ENCODE peak calls at places on chromosomes 3 and 15, in five cellular contexts. W is uterus, O is neural progenitor cell, X is MM.1S, G is lung. M is an unnamed sample. For H3K36me3, the result is how much of the 10 kb centered on the place peaks cover.

GRCh38 chr3:12405432-12406272 is 78.6 kb upstream of the TSEN2 start:
- DNase-seq in W (peak), O (no peak), X (no peak), G (peak), M (no peak)

GRCh38 chr3:20682573-20682972 is 496.6 kb upstream of the SGO1 start:
- DNase-seq in W (no peak), O (no peak), X (no peak), G (no peak), M (no peak)

GRCh38 chr3:29516164-29516563 is 235.3 kb downstream of the RBMS3 start:
- DNase-seq in W (no peak), O (no peak), X (no peak), G (no peak), M (no peak)

GRCh38 chr3:67649681-67650080 is 4.7 kb downstream of the SUCLG2 start:
- DNase-seq in W (no peak), O (no peak), X (no peak), G (no peak), M (no peak)

GRCh38 chr15:81948751-81949150 is 97.1 kb downstream of the MEX3B start:
- DNase-seq in W (no peak), O (no peak), X (peak), G (no peak), M (no peak)

GRCh38 chr15:70196314-70197291 is 98.9 kb upstream of the TLE3 start:
- DNase-seq in W (peak), O (peak), X (peak), G (peak), M (no peak)

GRCh38 chr15:31563421-31563820 is 236.8 kb downstream of the KLF13 start:
- DNase-seq in W (no peak), O (no peak), X (no peak), G (peak), M (no peak)

GRCh38 chr3:149180057-149180573 is 41.5 kb downstream of the CP start:
- DNase-seq in W (peak), O (no peak), X (no peak), G (peak), M (no peak)

GRCh38 chr15:52115598-52116427 is 3.2 kb upstream of the BCL2L10 start:
- DNase-seq in W (no peak), O (no peak), X (no peak), G (no peak), M (no peak)

GRCh38 chr3:188792788-188793187 is 379.0 kb upstream of the TPRG1 start:
- DNase-seq in W (no peak), O (peak), X (no peak), G (no peak), M (no peak)

GRCh38 chr15:75891895-75892294 is 11.8 kb upstream of the FBXO22 start:
- DNase-seq in W (no peak), O (no peak), X (no peak), G (no peak), M (no peak)

GRCh38 chr3:48663489-48664312 is 1.0 kb upstream of the CELSR3 start:
- DNase-seq in W (peak), O (peak), X (peak), G (peak), M (peak)

GRCh38 chr3:48662753-48663488 is at the start of gene CELSR3:
- DNase-seq in W (peak), O (peak), X (peak), G (peak), M (peak)

GRCh38 chr3:48662140-48662752 is 440 bp downstream of the CELSR3 start:
- DNase-seq in W (no peak), O (peak), X (no peak), G (no peak), M (no peak)

GRCh38 chr3:48664929-48665328 is 2.2 kb upstream of the CELSR3 start:
- DNase-seq in W (no peak), O (no peak), X (no peak), G (no peak), M (no peak)

GRCh38 chr3:48664313-48664644 is 1.6 kb upstream of the CELSR3 start:
- DNase-seq in W (no peak), O (no peak), X (no peak), G (no peak), M (no peak)
- H3K27ac ChIP-seq in W (peak), O (peak), X (no peak), G (no peak), M (no peak)

GRCh38 chr3:14555835-14556234 is 15.7 kb upstream of the GRIP2 start:
- DNase-seq in W (no peak), O (no peak), X (no peak), G (no peak), M (no peak)
- H3K4me3 ChIP-seq in W (no peak), O (no peak), X (no peak), G (no peak), M (no peak)

DNA sequence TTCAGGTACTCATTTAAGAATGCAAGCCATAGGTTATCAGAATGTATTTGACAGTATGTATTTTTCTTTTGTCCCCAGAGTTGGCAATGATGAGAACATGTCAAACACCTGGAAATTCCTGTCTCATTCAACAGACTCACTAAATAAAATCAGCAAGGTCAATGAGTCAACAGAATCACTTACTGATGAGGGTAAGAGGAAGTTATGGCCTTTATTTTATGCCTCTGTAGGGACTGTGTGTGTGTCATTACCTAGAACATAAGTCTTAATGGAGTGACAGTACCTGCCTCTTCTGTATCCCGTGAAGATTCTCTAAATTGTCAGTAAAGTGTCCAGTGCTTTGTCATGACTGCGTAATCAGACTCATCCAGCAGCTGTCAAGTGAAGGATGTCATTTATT is 77.5 kb downstream of the KLHL25 start:
- DNase-seq in W (no peak), O (no peak), X (no peak), G (no peak), M (no peak)
- H3K36me3 ChIP-seq in W (under half), O (under half), X (under half), G (under half), M (half or more)

GRCh38 chr3:43328653-43329052 is 42.3 kb downstream of the SNRK start:
- DNase-seq in W (no peak), O (no peak), X (no peak), G (no peak), M (no peak)
- H3K27ac ChIP-seq in W (no peak), O (no peak), X (no peak), G (no peak), M (no peak)

GRCh38 chr15:40754574-40754882 is 526 bp downstream of the RMDN3 start:
- DNase-seq in W (no peak), O (peak), X (no peak), G (no peak), M (no peak)

GRCh38 chr15:40754883-40755815 is at the start of gene RMDN3:
- DNase-seq in W (peak), O (peak), X (peak), G (peak), M (peak)

GRCh38 chr15:40756938-40757337 is 1.9 kb upstream of the RMDN3 start:
- DNase-seq in W (no peak), O (no peak), X (no peak), G (no peak), M (no peak)

GRCh38 chr15:40751745-40752144 is 3.3 kb downstream of the RMDN3 start:
- DNase-seq in W (no peak), O (no peak), X (no peak), G (no peak), M (no peak)

GRCh38 chr15:40755821-40756220 is 767 bp upstream of the RMDN3 start:
- DNase-seq in W (no peak), O (no peak), X (no peak), G (no peak), M (no peak)
- H3K4me3 ChIP-seq in W (peak), O (peak), X (peak), G (no peak), M (peak)

GRCh38 chr15:80856400-80856799 is 77.2 kb downstream of the CEMIP start:
- DNase-seq in W (no peak), O (peak), X (no peak), G (no peak), M (no peak)

GRCh38 chr15:80852676-80853075 is 73.5 kb downstream of the CEMIP start:
- DNase-seq in W (no peak), O (no peak), X (no peak), G (peak), M (no peak)

GRCh38 chr15:80855206-80855605 is 76.0 kb downstream of the CEMIP start:
- DNase-seq in W (no peak), O (no peak), X (no peak), G (no peak), M (no peak)

GRCh38 chr15:80856809-80857377 is 77.7 kb downstream of the CEMIP start:
- DNase-seq in W (peak), O (peak), X (no peak), G (peak), M (no peak)

DNA sequence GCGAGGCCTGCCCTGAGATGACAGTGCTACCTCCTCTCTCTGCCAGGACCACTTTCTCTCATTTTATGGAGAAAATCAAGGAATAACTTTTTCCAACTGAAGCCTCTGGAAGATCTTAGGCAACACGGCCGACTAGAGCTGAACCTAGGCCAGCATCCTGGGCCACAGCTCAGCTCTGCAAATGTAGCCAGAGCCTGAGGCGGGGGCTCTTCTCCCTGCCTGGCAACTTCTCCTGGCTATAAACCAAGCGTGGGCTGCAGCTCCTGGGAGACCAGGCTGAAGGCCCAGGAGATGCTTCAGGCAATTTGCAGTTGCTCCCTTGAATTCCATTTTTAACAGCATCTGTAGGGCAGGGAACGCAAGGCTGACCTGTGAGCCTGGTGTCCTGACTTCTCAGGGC is 74.9 kb downstream of the CEMIP start:
- DNase-seq in W (peak), O (no peak), X (no peak), G (no peak), M (no peak)
- H3K36me3 ChIP-seq in W (under half), O (under half), X (under half), G (under half), M (under half)

GRCh38 chr15:63497642-63498100 is 6.7 kb upstream of the USP3 start:
- DNase-seq in W (no peak), O (no peak), X (no peak), G (peak), M (peak)
- H3K27ac ChIP-seq in W (no peak), O (no peak), X (no peak), G (peak), M (peak)

DNA sequence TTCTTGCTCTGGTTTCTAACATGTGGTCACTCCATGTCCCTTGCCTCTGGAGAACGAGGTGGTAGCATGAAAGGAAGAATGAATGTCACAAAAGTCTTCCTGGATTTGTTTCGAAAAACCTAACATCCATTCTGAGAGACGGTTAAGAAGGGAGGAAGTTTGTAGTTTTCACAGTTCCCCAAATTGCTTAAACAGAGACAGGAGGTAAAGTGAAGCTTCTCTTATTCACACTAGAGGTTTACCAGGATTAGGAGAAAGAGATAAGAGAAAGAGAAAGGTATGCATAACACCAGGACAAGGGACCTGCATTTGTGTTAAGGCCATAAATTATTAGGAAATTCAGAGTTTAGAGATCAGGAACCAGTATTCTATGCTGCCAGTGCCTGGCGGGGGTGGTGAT is 228.1 kb downstream of the CPNE4 start:
- DNase-seq in W (no peak), O (no peak), X (no peak), G (no peak), M (no peak)
- H3K4me3 ChIP-seq in W (no peak), O (no peak), X (no peak), G (no peak), M (no peak)

GRCh38 chr3:49358217-49358883 is at the start of gene GPX1:
- DNase-seq in W (peak), O (peak), X (peak), G (peak), M (peak)
- H3K36me3 ChIP-seq in W (under half), O (under half), X (under half), G (under half), M (under half)

M was measured in CD8-positive, alpha-beta memory T cell.